ENCODE peak calls at places on chromosomes 11 and 22, in seven cellular contexts. W, T, K, D, E, C and R are unnamed samples.

GRCh38 chr11:113684558-113684957 is 21.6 kb downstream of the TMPRSS5 start:
- DNase-seq in W (no peak), T (no peak), K (no peak), D (no peak), E (no peak), C (no peak), R (no peak)

GRCh38 chr11:126456089-126456488 is 100.6 kb downstream of the ST3GAL4 start:
- DNase-seq in W (no peak), T (no peak), K (no peak), D (no peak), E (no peak), C (no peak), R (no peak)

GRCh38 chr11:131910491-131911387 is 540.3 kb downstream of the NTM start:
- DNase-seq in W (peak), T (no peak), K (peak), D (no peak), E (peak), C (no peak), R (no peak)

GRCh38 chr11:61601512-61601911 is 20.6 kb upstream of the SYT7 start:
- DNase-seq in W (no peak), T (no peak), K (no peak), D (no peak), E (no peak), C (no peak), R (peak)

GRCh38 chr22:26952654-26953379 is 295.4 kb downstream of the MIAT start:
- DNase-seq in W (no peak), T (no peak), K (no peak), D (no peak), E (no peak), C (no peak), R (no peak)

GRCh38 chr22:36340621-36341020 is 47.1 kb downstream of the MYH9 start:
- DNase-seq in W (no peak), T (no peak), K (no peak), D (no peak), E (no peak), C (no peak), R (no peak)

GRCh38 chr11:64204464-64204989 is 2.0 kb upstream of the FERMT3 start:
- DNase-seq in W (peak), T (peak), K (peak), D (peak), E (peak), C (peak), R (peak)

GRCh38 chr11:37616291-37616690 is 1018.3 kb upstream of the RAG2 start:
- DNase-seq in W (no peak), T (no peak), K (no peak), D (no peak), E (no peak), C (no peak), R (no peak)

GRCh38 chr11:1751999-1752906 is 1.9 kb upstream of the IFITM10 start:
- DNase-seq in W (no peak), T (no peak), K (no peak), D (no peak), E (no peak), C (no peak), R (no peak)

GRCh38 chr11:112553340-112553739 is 292.7 kb upstream of the PLET1 start:
- DNase-seq in W (no peak), T (no peak), K (no peak), D (no peak), E (no peak), C (no peak), R (no peak)

GRCh38 chr22:29032584-29032983 is 29.0 kb downstream of the C22orf31 start:
- DNase-seq in W (no peak), T (no peak), K (no peak), D (no peak), E (peak), C (no peak), R (no peak)

GRCh38 chr11:73931039-73931645 is 19.7 kb upstream of the DNAJB13 start:
- DNase-seq in W (peak), T (peak), K (peak), D (peak), E (peak), C (peak), R (peak)

GRCh38 chr11:69640995-69641581 is at the start of gene CCND1:
- DNase-seq in W (peak), T (peak), K (peak), D (peak), E (peak), C (no peak), R (peak)

GRCh38 chr11:19279455-19279854 is 38.7 kb upstream of the E2F8 start:
- DNase-seq in W (no peak), T (peak), K (no peak), D (no peak), E (no peak), C (peak), R (no peak)